ENCODE peak calls at places on chromosomes 12 and 14, in ten cellular contexts. L, I, B, E, Y, C, G, H, N and M are unnamed samples.
A peak's percentile ranks its signal among the peaks of the same experiment; 100 is the strongest.

GRCh38 chr12:48818831-48819590 is 715 bp downstream of the CACNB3 start:
- DNase-seq in H (no peak), N (no peak), C (peak; percentile 3), E (no peak), I (no peak), B (no peak), Y (peak; percentile 25), L (peak; percentile 18), G (no peak), M (peak; percentile 33)

GRCh38 chr12:6605425-6606330 is 1.5 kb downstream of the CHD4 start:
- DNase-seq in I (no peak), C (no peak), G (peak; percentile 27), B (no peak), H (no peak), E (peak; percentile 48), Y (peak; percentile 50), N (peak; percentile 25), L (peak; percentile 39), M (peak; percentile 63)

GRCh38 chr12:65434737-65435136 is 156.3 kb downstream of the MSRB3 start:
- DNase-seq in L (no peak), C (no peak), B (no peak), G (no peak), I (no peak), E (no peak), N (no peak), H (no peak), Y (no peak), M (no peak)

GRCh38 chr12:43776498-43776897 is 17.7 kb downstream of the IRAK4 start:
- DNase-seq in E (no peak), C (no peak), H (no peak), Y (no peak), L (no peak), I (no peak), N (peak; percentile 30), G (no peak), B (no peak), M (peak; percentile 53)

GRCh38 chr12:112810235-112810917 is 18.8 kb downstream of the RPH3A start:
- DNase-seq in L (no peak), G (no peak), E (no peak), I (no peak), Y (no peak), N (no peak), B (no peak), H (no peak), C (no peak), M (no peak)

GRCh38 chr14:99600232-99600888 is 3.6 kb downstream of the CCDC85C start:
- DNase-seq in I (no peak), G (no peak), E (no peak), Y (no peak), L (no peak), N (no peak), H (no peak), B (no peak), C (no peak), M (no peak)

GRCh38 chr12:84698576-84699333 is 213.8 kb downstream of the SLC6A15 start:
- DNase-seq in B (no peak), L (no peak), H (no peak), C (no peak), G (no peak), I (no peak), E (no peak), N (no peak), Y (no peak), M (no peak)

GRCh38 chr12:22672951-22673350 is 48.0 kb downstream of the ETNK1 start:
- DNase-seq in L (no peak), E (no peak), Y (no peak), G (no peak), B (no peak), H (no peak), I (peak; percentile 38), C (no peak), N (peak; percentile 78), M (peak; percentile 53)

GRCh38 chr12:106429043-106429552 is 71.5 kb downstream of the POLR3B start:
- DNase-seq in Y (no peak), E (no peak), B (no peak), H (no peak), C (no peak), G (no peak), L (no peak), N (no peak), I (no peak), M (no peak)

GRCh38 chr12:18998343-18999270 is 130.9 kb upstream of the PLEKHA5 start:
- DNase-seq in Y (no peak), L (no peak), I (peak; percentile 52), G (no peak), B (no peak), H (no peak), E (no peak), C (peak; percentile 4), N (peak; percentile 67), M (peak; percentile 91)